ENCODE peak calls at places on chromosomes 7 and 10, in seven cellular contexts. Z is neuronal stem cell, T is IMR-90, P is mesenchymal stem cell, N is H9, J is mesendoderm, E is trophoblast cell. F is an unnamed sample.

GRCh38 chr10:96673318-96674099 is 46.8 kb downstream of the PIK3AP1 start:
- DNase-seq in J (no peak), P (peak), Z (no peak), E (no peak), N (no peak), T (peak), F (no peak)

GRCh38 chr10:89706011-89706410 is 4.6 kb downstream of the KIF20B start:
- DNase-seq in E (no peak), N (no peak), P (peak), T (peak), Z (no peak), J (no peak), F (no peak)

GRCh38 chr10:53749439-53749838 is 976.9 kb upstream of the MBL2 start:
- DNase-seq in T (no peak), J (no peak), Z (no peak), P (no peak), N (no peak), E (no peak), F (no peak)

GRCh38 chr7:47670738-47671137 is 88.8 kb upstream of the TNS3 start:
- DNase-seq in N (no peak), E (no peak), P (no peak), J (no peak), Z (no peak), T (no peak), F (no peak)

GRCh38 chr10:124719213-124719851 is 24.8 kb downstream of the FAM53B start:
- DNase-seq in J (peak), N (no peak), T (peak), E (no peak), Z (no peak), P (no peak), F (no peak)

GRCh38 chr10:89643431-89643811 is 1.6 kb downstream of the PANK1 start:
- DNase-seq in E (no peak), J (no peak), T (no peak), Z (no peak), N (no peak), P (no peak), F (no peak)

GRCh38 chr7:604884-605531 is 85.4 kb upstream of the PDGFA start:
- DNase-seq in Z (no peak), T (no peak), N (no peak), P (no peak), J (no peak), E (no peak), F (no peak)

GRCh38 chr7:39910108-39910869 is 39.8 kb upstream of the CDK13 start:
- DNase-seq in T (peak), Z (no peak), J (no peak), E (peak), P (peak), N (no peak), F (no peak)

GRCh38 chr7:44531421-44532380 is 9.4 kb downstream of the NPC1L1 start:
- DNase-seq in J (no peak), E (no peak), P (no peak), Z (no peak), N (no peak), T (no peak), F (no peak)

GRCh38 chr10:121032460-121032859 is 181.3 kb downstream of the WDR11 start:
- DNase-seq in P (no peak), T (no peak), N (no peak), J (no peak), Z (no peak), E (no peak), F (no peak)

GRCh38 chr7:147981072-147981813 is 609.3 kb upstream of the C7orf33 start:
- DNase-seq in P (no peak), J (no peak), Z (no peak), T (no peak), E (no peak), N (no peak), F (no peak)

GRCh38 chr7:100437150-100438100 is 1.1 kb upstream of the PPP1R35 start:
- DNase-seq in J (no peak), N (no peak), P (no peak), E (no peak), T (no peak), Z (no peak), F (no peak)

GRCh38 chr7:149859881-149860280 is 13.9 kb upstream of the ATP6V0E2 start:
- DNase-seq in E (no peak), J (no peak), Z (no peak), T (no peak), P (no peak), N (no peak), F (no peak)

GRCh38 chr7:24831240-24831639 is 74.0 kb upstream of the GSDME start:
- DNase-seq in Z (no peak), T (peak), P (peak), N (no peak), J (no peak), E (no peak), F (no peak)

GRCh38 chr7:22174574-22174953 is 182.4 kb downstream of the RAPGEF5 start:
- DNase-seq in J (peak), P (no peak), T (no peak), Z (no peak), E (no peak), N (no peak), F (no peak)
- H3K4ac ChIP-seq in J (no peak), P (no peak), T (no peak), Z (no peak), E (no peak), N (no peak), F (no peak)

DNA sequence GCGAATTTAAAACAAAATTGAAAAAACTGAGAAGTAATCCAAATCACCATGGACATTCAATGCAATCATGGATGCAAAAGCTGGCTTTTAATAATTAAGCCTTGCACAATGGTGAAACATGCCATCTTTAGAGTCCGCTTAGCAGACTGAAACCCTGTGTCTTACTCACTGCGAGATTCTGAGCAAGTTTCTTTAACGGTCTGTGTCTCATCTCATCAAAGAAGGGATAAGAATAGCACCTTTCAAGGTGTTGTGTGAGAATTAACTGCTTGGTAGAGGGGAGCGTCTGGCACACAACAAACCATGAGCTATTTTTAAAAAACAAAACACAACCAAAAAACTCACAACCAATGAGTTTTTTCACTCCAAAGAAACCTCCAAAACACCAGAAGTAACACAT is 21.4 kb downstream of the ACBD7 start:
- DNase-seq in E (no peak), Z (no peak), T (no peak), N (no peak), P (no peak), J (no peak), F (no peak)
- H3K4ac ChIP-seq in E (no peak), Z (no peak), T (no peak), N (no peak), P (no peak), J (no peak), F (no peak)

GRCh38 chr10:119637631-119638030 is 13.5 kb upstream of the BAG3 start:
- DNase-seq in Z (no peak), J (no peak), E (no peak), T (no peak), N (no peak), P (no peak), F (no peak)

GRCh38 chr10:119640875-119641526 is 10.2 kb upstream of the BAG3 start:
- DNase-seq in E (no peak), J (no peak), N (no peak), Z (no peak), T (no peak), P (no peak), F (no peak)

GRCh38 chr10:119642556-119643111 is 8.5 kb upstream of the BAG3 start:
- DNase-seq in T (no peak), Z (no peak), P (no peak), N (no peak), E (no peak), J (no peak), F (no peak)

GRCh38 chr10:119640384-119640783 is 10.8 kb upstream of the BAG3 start:
- DNase-seq in P (no peak), J (no peak), E (no peak), T (no peak), N (no peak), Z (no peak), F (no peak)

GRCh38 chr10:119638982-119639381 is 12.2 kb upstream of the BAG3 start:
- DNase-seq in T (no peak), E (no peak), N (no peak), J (no peak), Z (no peak), P (no peak), F (no peak)
- H3K4ac ChIP-seq in T (no peak), E (no peak), N (no peak), J (no peak), Z (no peak), P (no peak), F (no peak)

GRCh38 chr10:33325929-33326328 is 8.5 kb downstream of the NRP1 start:
- DNase-seq in J (no peak), P (no peak), T (no peak), Z (no peak), N (no peak), E (no peak), F (no peak)
- H3K4ac ChIP-seq in J (no peak), P (no peak), T (peak), Z (no peak), N (no peak), E (no peak), F (no peak)

GRCh38 chr7:30785786-30786185 is 14.6 kb downstream of the MINDY4 start:
- DNase-seq in E (no peak), J (no peak), P (no peak), N (no peak), T (no peak), Z (no peak), F (no peak)
- H3K4ac ChIP-seq in E (no peak), J (no peak), P (no peak), N (no peak), T (no peak), Z (no peak), F (no peak)

GRCh38 chr7:16891874-16892620 is 10.3 kb upstream of the AGR3 start:
- DNase-seq in P (no peak), N (no peak), E (no peak), J (no peak), Z (no peak), T (no peak), F (no peak)

GRCh38 chr7:16889305-16889704 is 7.5 kb upstream of the AGR3 start:
- DNase-seq in Z (no peak), J (no peak), E (no peak), P (no peak), T (no peak), N (no peak), F (no peak)

GRCh38 chr7:16889851-16890443 is 8.2 kb upstream of the AGR3 start:
- DNase-seq in N (no peak), J (no peak), E (no peak), T (no peak), P (no peak), Z (no peak), F (no peak)

GRCh38 chr7:16891338-16891737 is 9.6 kb upstream of the AGR3 start:
- DNase-seq in P (peak), N (peak), E (peak), J (peak), T (peak), Z (no peak), F (no peak)
- H3K4ac ChIP-seq in P (no peak), N (no peak), E (no peak), J (no peak), T (no peak), Z (no peak), F (no peak)

GRCh38 chr7:34740840-34741239 is 82.8 kb downstream of the NPSR1 start:
- DNase-seq in T (no peak), E (no peak), Z (no peak), P (no peak), N (no peak), J (no peak), F (no peak)

GRCh38 chr7:34734786-34735185 is 76.8 kb downstream of the NPSR1 start:
- DNase-seq in N (no peak), T (no peak), J (no peak), P (no peak), Z (no peak), E (no peak), F (no peak)

GRCh38 chr7:34739651-34740300 is 81.8 kb downstream of the NPSR1 start:
- DNase-seq in Z (no peak), N (no peak), P (no peak), E (no peak), J (no peak), T (no peak), F (no peak)

DNA sequence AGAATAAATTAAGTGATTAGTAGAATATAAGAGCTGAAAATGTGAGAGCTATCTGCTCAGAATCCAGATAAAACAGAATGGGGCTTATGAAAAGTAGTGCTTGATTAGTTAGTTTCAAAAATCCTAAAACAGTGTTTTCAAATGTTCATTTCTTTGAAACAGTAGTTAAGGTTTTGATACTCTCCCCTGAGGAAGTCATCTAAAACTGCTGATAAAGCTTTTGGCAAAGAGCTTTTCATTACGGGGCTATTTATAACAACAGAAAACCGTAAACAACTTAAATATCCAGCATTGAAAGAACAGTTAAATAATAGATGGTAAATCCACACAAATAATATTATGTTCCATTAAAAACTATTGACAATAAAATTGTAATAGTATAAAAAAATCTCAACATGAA is 77.5 kb downstream of the NPSR1 start:
- DNase-seq in Z (no peak), P (no peak), T (no peak), E (no peak), J (no peak), N (no peak), F (no peak)
- H3K4ac ChIP-seq in Z (no peak), P (no peak), T (no peak), E (no peak), J (no peak), N (no peak), F (no peak)

DNA sequence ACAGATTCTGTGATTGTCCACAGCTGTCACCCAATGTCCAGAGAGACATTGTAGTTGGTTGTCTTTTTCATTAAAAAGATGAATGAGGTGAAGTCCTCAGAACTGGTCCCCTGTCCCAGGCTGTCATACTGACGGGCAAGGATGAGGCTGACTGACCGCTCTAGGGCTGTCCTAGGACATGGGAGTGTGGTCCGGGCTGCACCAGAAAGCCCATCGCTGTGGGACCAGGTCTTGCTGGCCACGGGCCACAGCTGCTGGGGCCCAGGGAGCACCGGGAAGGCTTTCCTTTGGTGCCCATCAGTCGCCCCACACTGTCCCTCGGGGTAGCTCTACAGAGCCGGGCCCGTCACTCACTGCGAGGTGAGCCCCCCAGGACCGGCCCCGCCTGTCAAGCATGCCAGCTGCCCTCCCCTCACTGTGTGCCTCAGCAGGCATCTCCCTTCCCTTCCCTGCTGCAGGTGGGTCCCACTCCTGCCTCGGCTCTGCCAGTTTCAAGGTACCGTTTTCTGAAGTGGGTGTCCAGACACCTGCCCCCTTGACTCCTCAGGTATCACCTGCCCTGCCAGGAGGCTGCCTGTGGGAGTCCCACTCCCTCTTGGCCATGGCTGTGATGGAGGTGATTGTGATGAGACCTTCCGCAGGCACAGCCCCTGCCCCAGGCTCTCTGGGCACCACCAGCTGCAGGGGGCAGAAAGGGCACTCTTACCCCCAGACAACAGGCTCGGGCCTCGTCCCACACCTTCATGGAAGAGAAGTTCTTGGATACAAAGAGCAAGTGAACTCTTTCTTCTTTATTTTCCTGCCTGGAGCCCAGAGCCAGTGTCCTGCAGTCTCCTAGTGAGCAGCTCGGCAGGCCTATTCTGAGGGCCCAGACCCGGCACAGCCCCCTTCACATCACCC is 21.7 kb downstream of the LRRC27 start:
- DNase-seq in P (no peak), J (no peak), T (no peak), N (peak), E (no peak), Z (no peak), F (no peak)
- H3K4ac ChIP-seq in P (no peak), J (no peak), T (no peak), N (no peak), E (no peak), Z (no peak), F (no peak)